ENCODE peak calls at places on chromosome 3, in six cellular contexts. One of them, this sample, is unnamed.

GRCh38 chr3:126157083-126157768 is 23.2 kb downstream of the ALDH1L1 start:
- DNase-seq in fibroblast of pulmonary artery: no peak
- DNase-seq in fibroblast of mammary gland: no peak
- DNase-seq in CD8-positive, alpha-beta T cell: no peak
- DNase-seq in omental fat pad: no peak
- DNase-seq in adrenal gland: no peak
- DNase-seq in this sample: no peak

GRCh38 chr3:38560284-38560683 is 64.1 kb downstream of the EXOG start:
- DNase-seq in fibroblast of pulmonary artery: no peak
- DNase-seq in fibroblast of mammary gland: no peak
- DNase-seq in CD8-positive, alpha-beta T cell: no peak
- DNase-seq in omental fat pad: no peak
- DNase-seq in adrenal gland: no peak
- DNase-seq in this sample: no peak

GRCh38 chr3:184525337-184526157 is 36.0 kb upstream of the EPHB3 start:
- DNase-seq in fibroblast of pulmonary artery: no peak
- DNase-seq in fibroblast of mammary gland: no peak
- DNase-seq in CD8-positive, alpha-beta T cell: no peak
- DNase-seq in omental fat pad: no peak
- DNase-seq in adrenal gland: no peak
- DNase-seq in this sample: no peak

GRCh38 chr3:134885877-134886621 is 91.0 kb downstream of the EPHB1 start:
- DNase-seq in fibroblast of pulmonary artery: no peak
- DNase-seq in fibroblast of mammary gland: peak
- DNase-seq in CD8-positive, alpha-beta T cell: no peak
- DNase-seq in omental fat pad: no peak
- DNase-seq in adrenal gland: no peak
- DNase-seq in this sample: peak

GRCh38 chr3:65583203-65583602 is 455.5 kb downstream of the MAGI1 start:
- DNase-seq in fibroblast of pulmonary artery: no peak
- DNase-seq in fibroblast of mammary gland: no peak
- DNase-seq in CD8-positive, alpha-beta T cell: no peak
- DNase-seq in omental fat pad: no peak
- DNase-seq in adrenal gland: no peak
- DNase-seq in this sample: no peak

GRCh38 chr3:67653425-67654098 is 850 bp downstream of the SUCLG2 start:
- DNase-seq in fibroblast of pulmonary artery: no peak
- DNase-seq in fibroblast of mammary gland: peak
- DNase-seq in CD8-positive, alpha-beta T cell: no peak
- DNase-seq in omental fat pad: no peak
- DNase-seq in adrenal gland: no peak
- DNase-seq in this sample: no peak

GRCh38 chr3:146241523-146242240 is 9.2 kb downstream of the PLSCR4 start:
- DNase-seq in fibroblast of pulmonary artery: peak
- DNase-seq in fibroblast of mammary gland: peak
- DNase-seq in CD8-positive, alpha-beta T cell: no peak
- DNase-seq in omental fat pad: no peak
- DNase-seq in adrenal gland: no peak
- DNase-seq in this sample: no peak

GRCh38 chr3:45595364-45596154 is 1.0 kb downstream of the LIMD1 start:
- DNase-seq in fibroblast of pulmonary artery: no peak
- DNase-seq in fibroblast of mammary gland: peak
- DNase-seq in CD8-positive, alpha-beta T cell: no peak
- DNase-seq in omental fat pad: no peak
- DNase-seq in adrenal gland: no peak
- DNase-seq in this sample: no peak

GRCh38 chr3:114746502-114746901 is 400.6 kb downstream of the ZBTB20 start:
- DNase-seq in fibroblast of pulmonary artery: no peak
- DNase-seq in fibroblast of mammary gland: peak
- DNase-seq in CD8-positive, alpha-beta T cell: no peak
- DNase-seq in omental fat pad: no peak
- DNase-seq in adrenal gland: no peak
- DNase-seq in this sample: no peak

GRCh38 chr3:182829761-182830405 is 36.6 kb downstream of the ATP11B start:
- DNase-seq in fibroblast of pulmonary artery: no peak
- DNase-seq in fibroblast of mammary gland: no peak
- DNase-seq in CD8-positive, alpha-beta T cell: no peak
- DNase-seq in omental fat pad: no peak
- DNase-seq in adrenal gland: no peak
- DNase-seq in this sample: no peak

GRCh38 chr3:33645060-33645841 is 72.8 kb downstream of the CLASP2 start:
- DNase-seq in fibroblast of pulmonary artery: peak
- DNase-seq in fibroblast of mammary gland: peak
- DNase-seq in CD8-positive, alpha-beta T cell: no peak
- DNase-seq in omental fat pad: no peak
- DNase-seq in adrenal gland: peak
- DNase-seq in this sample: no peak

GRCh38 chr3:124315215-124316033 is 323.5 kb upstream of the ROPN1 start:
- DNase-seq in fibroblast of pulmonary artery: peak
- DNase-seq in fibroblast of mammary gland: peak
- DNase-seq in CD8-positive, alpha-beta T cell: no peak
- DNase-seq in omental fat pad: no peak
- DNase-seq in adrenal gland: peak
- DNase-seq in this sample: no peak

GRCh38 chr3:139131951-139132350 is 87.3 kb upstream of the PRR23C start:
- DNase-seq in fibroblast of pulmonary artery: no peak
- DNase-seq in fibroblast of mammary gland: no peak
- DNase-seq in CD8-positive, alpha-beta T cell: no peak
- DNase-seq in omental fat pad: no peak
- DNase-seq in adrenal gland: no peak
- DNase-seq in this sample: no peak

GRCh38 chr3:175941352-175941751 is 1082.2 kb downstream of the NAALADL2 start:
- DNase-seq in fibroblast of pulmonary artery: peak
- DNase-seq in fibroblast of mammary gland: peak
- DNase-seq in CD8-positive, alpha-beta T cell: no peak
- DNase-seq in omental fat pad: no peak
- DNase-seq in adrenal gland: no peak
- DNase-seq in this sample: no peak

GRCh38 chr3:174548841-174549623 is 310.1 kb upstream of the NAALADL2 start:
- DNase-seq in fibroblast of pulmonary artery: no peak
- DNase-seq in fibroblast of mammary gland: no peak
- DNase-seq in CD8-positive, alpha-beta T cell: no peak
- DNase-seq in omental fat pad: no peak
- DNase-seq in adrenal gland: no peak
- DNase-seq in this sample: no peak

GRCh38 chr3:101119535-101119934 is 126.3 kb upstream of the ABI3BP start:
- DNase-seq in fibroblast of pulmonary artery: peak
- DNase-seq in fibroblast of mammary gland: peak
- DNase-seq in CD8-positive, alpha-beta T cell: no peak
- DNase-seq in omental fat pad: no peak
- DNase-seq in adrenal gland: no peak
- DNase-seq in this sample: no peak

GRCh38 chr3:10192953-10193691 is 28.4 kb downstream of the IRAK2 start:
- DNase-seq in fibroblast of pulmonary artery: peak
- DNase-seq in fibroblast of mammary gland: peak
- DNase-seq in CD8-positive, alpha-beta T cell: peak
- DNase-seq in omental fat pad: no peak
- DNase-seq in adrenal gland: peak
- DNase-seq in this sample: no peak

GRCh38 chr3:58697552-58697951 is 31.0 kb upstream of the FAM3D start:
- DNase-seq in fibroblast of pulmonary artery: no peak
- DNase-seq in fibroblast of mammary gland: no peak
- DNase-seq in CD8-positive, alpha-beta T cell: no peak
- DNase-seq in omental fat pad: no peak
- DNase-seq in adrenal gland: no peak
- DNase-seq in this sample: no peak

GRCh38 chr3:32395451-32395970 is 3.9 kb downstream of the CMTM7 start:
- DNase-seq in fibroblast of pulmonary artery: peak
- DNase-seq in fibroblast of mammary gland: peak
- DNase-seq in CD8-positive, alpha-beta T cell: no peak
- DNase-seq in omental fat pad: no peak
- DNase-seq in adrenal gland: no peak
- DNase-seq in this sample: no peak

GRCh38 chr3:32391643-32392529 is at the start of gene CMTM7:
- DNase-seq in fibroblast of pulmonary artery: peak
- DNase-seq in fibroblast of mammary gland: peak
- DNase-seq in CD8-positive, alpha-beta T cell: peak
- DNase-seq in omental fat pad: no peak
- DNase-seq in adrenal gland: peak
- DNase-seq in this sample: peak

GRCh38 chr3:32398531-32398930 is 6.9 kb downstream of the CMTM7 start:
- DNase-seq in fibroblast of pulmonary artery: no peak
- DNase-seq in fibroblast of mammary gland: no peak
- DNase-seq in CD8-positive, alpha-beta T cell: no peak
- DNase-seq in omental fat pad: no peak
- DNase-seq in adrenal gland: no peak
- DNase-seq in this sample: no peak

GRCh38 chr3:32387512-32387911 is 4.1 kb upstream of the CMTM7 start:
- DNase-seq in fibroblast of pulmonary artery: no peak
- DNase-seq in fibroblast of mammary gland: no peak
- DNase-seq in CD8-positive, alpha-beta T cell: no peak
- DNase-seq in omental fat pad: no peak
- DNase-seq in adrenal gland: no peak
- DNase-seq in this sample: no peak

GRCh38 chr3:32392530-32393302 is 1.1 kb downstream of the CMTM7 start:
- DNase-seq in fibroblast of pulmonary artery: peak
- DNase-seq in fibroblast of mammary gland: peak
- DNase-seq in CD8-positive, alpha-beta T cell: no peak
- DNase-seq in omental fat pad: peak
- DNase-seq in adrenal gland: peak
- DNase-seq in this sample: no peak
- TF ChIP-seq CTCF in fibroblast of pulmonary artery: no peak
- TF ChIP-seq CTCF in fibroblast of mammary gland: no peak
- TF ChIP-seq CTCF in CD8-positive, alpha-beta T cell: no peak
- TF ChIP-seq CTCF in omental fat pad: no peak
- TF ChIP-seq CTCF in adrenal gland: no peak
- TF ChIP-seq CTCF in this sample: no peak

GRCh38 chr3:129399145-129399894 is 29.1 kb downstream of the EFCAB12 start:
- DNase-seq in fibroblast of pulmonary artery: peak
- DNase-seq in fibroblast of mammary gland: peak
- DNase-seq in CD8-positive, alpha-beta T cell: peak
- DNase-seq in omental fat pad: peak
- DNase-seq in adrenal gland: peak
- DNase-seq in this sample: no peak
- TF ChIP-seq CTCF in fibroblast of pulmonary artery: peak
- TF ChIP-seq CTCF in fibroblast of mammary gland: peak
- TF ChIP-seq CTCF in CD8-positive, alpha-beta T cell: peak
- TF ChIP-seq CTCF in omental fat pad: no peak
- TF ChIP-seq CTCF in adrenal gland: peak
- TF ChIP-seq CTCF in this sample: peak

GRCh38 chr3:188832961-188833615 is 338.7 kb upstream of the TPRG1 start:
- DNase-seq in fibroblast of pulmonary artery: peak
- DNase-seq in fibroblast of mammary gland: peak
- DNase-seq in CD8-positive, alpha-beta T cell: no peak
- DNase-seq in omental fat pad: no peak
- DNase-seq in adrenal gland: no peak
- DNase-seq in this sample: peak

GRCh38 chr3:188827593-188827992 is 344.2 kb upstream of the TPRG1 start:
- DNase-seq in fibroblast of pulmonary artery: no peak
- DNase-seq in fibroblast of mammary gland: peak
- DNase-seq in CD8-positive, alpha-beta T cell: no peak
- DNase-seq in omental fat pad: no peak
- DNase-seq in adrenal gland: no peak
- DNase-seq in this sample: no peak

GRCh38 chr3:188829577-188829976 is 342.2 kb upstream of the TPRG1 start:
- DNase-seq in fibroblast of pulmonary artery: no peak
- DNase-seq in fibroblast of mammary gland: no peak
- DNase-seq in CD8-positive, alpha-beta T cell: no peak
- DNase-seq in omental fat pad: no peak
- DNase-seq in adrenal gland: peak
- DNase-seq in this sample: no peak

GRCh38 chr3:188832146-188832545 is 339.6 kb upstream of the TPRG1 start:
- DNase-seq in fibroblast of pulmonary artery: no peak
- DNase-seq in fibroblast of mammary gland: peak
- DNase-seq in CD8-positive, alpha-beta T cell: no peak
- DNase-seq in omental fat pad: no peak
- DNase-seq in adrenal gland: no peak
- DNase-seq in this sample: no peak

DNA sequence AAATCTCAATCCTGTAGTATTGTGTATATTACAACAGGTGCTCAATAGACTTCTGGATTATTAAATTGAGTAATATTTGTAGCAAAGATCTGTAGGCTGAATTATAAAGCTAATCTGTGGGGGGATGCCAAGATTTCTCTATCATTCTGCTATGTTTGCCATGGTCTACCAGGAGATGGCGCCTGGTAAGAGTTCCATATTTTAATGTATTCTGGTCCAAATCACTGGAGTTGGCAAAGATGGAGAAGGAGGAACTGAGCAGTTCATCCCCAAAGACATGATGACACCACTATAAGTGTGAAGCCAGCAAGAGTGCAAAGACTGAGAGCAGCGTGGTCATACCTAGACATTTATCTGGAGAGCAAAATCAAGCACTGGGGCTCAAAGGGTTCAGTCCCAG is 340.8 kb upstream of the TPRG1 start:
- DNase-seq in fibroblast of pulmonary artery: peak
- DNase-seq in fibroblast of mammary gland: peak
- DNase-seq in CD8-positive, alpha-beta T cell: no peak
- DNase-seq in omental fat pad: no peak
- DNase-seq in adrenal gland: no peak
- DNase-seq in this sample: no peak
- TF ChIP-seq CTCF in fibroblast of pulmonary artery: peak
- TF ChIP-seq CTCF in fibroblast of mammary gland: peak
- TF ChIP-seq CTCF in CD8-positive, alpha-beta T cell: no peak
- TF ChIP-seq CTCF in omental fat pad: no peak
- TF ChIP-seq CTCF in adrenal gland: peak
- TF ChIP-seq CTCF in this sample: no peak

GRCh38 chr3:11778248-11778647 is 68.4 kb downstream of the TAMM41 start:
- DNase-seq in fibroblast of pulmonary artery: no peak
- DNase-seq in fibroblast of mammary gland: no peak
- DNase-seq in CD8-positive, alpha-beta T cell: no peak
- DNase-seq in omental fat pad: no peak
- DNase-seq in adrenal gland: no peak
- DNase-seq in this sample: no peak

GRCh38 chr3:11776346-11776745 is 70.3 kb downstream of the TAMM41 start:
- DNase-seq in fibroblast of pulmonary artery: no peak
- DNase-seq in fibroblast of mammary gland: no peak
- DNase-seq in CD8-positive, alpha-beta T cell: no peak
- DNase-seq in omental fat pad: no peak
- DNase-seq in adrenal gland: no peak
- DNase-seq in this sample: no peak

GRCh38 chr3:11775493-11775892 is 71.2 kb downstream of the TAMM41 start:
- DNase-seq in fibroblast of pulmonary artery: no peak
- DNase-seq in fibroblast of mammary gland: no peak
- DNase-seq in CD8-positive, alpha-beta T cell: no peak
- DNase-seq in omental fat pad: no peak
- DNase-seq in adrenal gland: no peak
- DNase-seq in this sample: no peak

GRCh38 chr3:11770477-11771381 is 76.0 kb downstream of the TAMM41 start:
- DNase-seq in fibroblast of pulmonary artery: peak
- DNase-seq in fibroblast of mammary gland: peak
- DNase-seq in CD8-positive, alpha-beta T cell: peak
- DNase-seq in omental fat pad: peak
- DNase-seq in adrenal gland: peak
- DNase-seq in this sample: peak

DNA sequence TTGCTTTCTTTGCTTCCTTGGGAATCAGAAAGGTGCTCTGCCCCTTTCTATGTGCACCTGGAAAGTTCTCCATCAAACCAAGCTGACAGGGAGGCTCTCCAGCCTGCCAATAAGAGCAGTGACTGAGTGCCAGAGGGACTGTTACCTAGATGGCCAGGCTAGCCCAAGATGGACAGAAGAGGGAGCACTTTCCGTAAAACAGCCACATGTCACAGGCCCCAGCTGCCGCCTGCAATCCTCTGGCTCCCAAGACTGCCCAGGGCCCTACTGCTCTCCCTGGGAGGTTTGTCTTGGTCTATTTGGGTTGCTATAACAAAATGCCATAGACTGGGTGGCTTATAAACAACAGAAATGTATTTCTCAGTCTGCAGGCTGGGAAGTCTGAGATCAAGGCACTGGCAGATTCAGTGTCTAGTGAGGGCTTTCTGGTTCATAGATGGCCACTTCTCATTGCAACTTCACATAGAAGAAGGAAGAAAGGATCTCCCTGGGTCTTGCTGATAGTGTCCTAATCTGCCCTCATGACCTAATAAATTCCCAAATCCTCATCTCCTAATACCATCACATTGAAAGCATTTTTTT is 72.3 kb downstream of the TAMM41 start:
- DNase-seq in fibroblast of pulmonary artery: peak
- DNase-seq in fibroblast of mammary gland: peak
- DNase-seq in CD8-positive, alpha-beta T cell: no peak
- DNase-seq in omental fat pad: no peak
- DNase-seq in adrenal gland: peak
- DNase-seq in this sample: no peak
- TF ChIP-seq CTCF in fibroblast of pulmonary artery: peak
- TF ChIP-seq CTCF in fibroblast of mammary gland: peak
- TF ChIP-seq CTCF in CD8-positive, alpha-beta T cell: no peak
- TF ChIP-seq CTCF in omental fat pad: no peak
- TF ChIP-seq CTCF in adrenal gland: peak
- TF ChIP-seq CTCF in this sample: no peak

This sample was measured in suprapubic skin.